ENCODE peak calls at places on chromosomes 1 and 21, in seven cellular contexts. B is breast epithelium, P is uterus, J is testis, F is HCT116, Q is heart left ventricle, C is GM12892. H is an unnamed sample.

GRCh38 chr1:54475357-54476230 is 69.4 kb upstream of the SSBP3 start:
- DNase-seq in B (no peak), Q (no peak), C (no peak), P (peak), F (no peak), J (peak), H (no peak)

GRCh38 chr1:19606817-19607706 is 37.0 kb upstream of the NBL1 start:
- DNase-seq in Q (no peak), C (no peak), B (no peak), F (no peak), J (no peak), P (no peak), H (no peak)

GRCh38 chr1:220380885-220381284 is 108.6 kb upstream of the RAB3GAP2 start:
- DNase-seq in Q (no peak), J (peak), C (no peak), F (no peak), P (no peak), B (no peak), H (no peak)

GRCh38 chr1:240178366-240178765 is 86.7 kb downstream of the FMN2 start:
- DNase-seq in F (no peak), P (no peak), J (no peak), C (no peak), Q (no peak), B (no peak), H (no peak)

GRCh38 chr1:231724876-231725647 is 98.5 kb downstream of the DISC1 start:
- DNase-seq in P (no peak), J (peak), F (peak), Q (no peak), C (peak), B (no peak), H (peak)

GRCh38 chr1:79193211-79194079 is 186.9 kb upstream of the ADGRL4 start:
- DNase-seq in J (no peak), Q (no peak), C (no peak), F (peak), P (peak), B (no peak), H (no peak)

GRCh38 chr1:27831568-27832410 is 1.2 kb downstream of the PPP1R8 start:
- DNase-seq in F (peak), B (no peak), C (no peak), P (no peak), J (no peak), Q (no peak), H (no peak)

GRCh38 chr1:34262921-34263320 is 86.2 kb downstream of the C1orf94 start:
- DNase-seq in B (no peak), F (no peak), Q (no peak), P (no peak), J (no peak), C (no peak), H (no peak)

GRCh38 chr1:202045699-202046098 is 35.3 kb downstream of the ELF3 start:
- DNase-seq in F (no peak), Q (no peak), C (no peak), P (no peak), J (no peak), B (no peak), H (no peak)

GRCh38 chr21:44854391-44854663 is 19.2 kb downstream of the PTTG1IP start:
- DNase-seq in Q (no peak), B (no peak), F (no peak), P (no peak), C (no peak), J (no peak), H (peak)

GRCh38 chr21:27812279-27812678 is 845.4 kb upstream of the ADAMTS5 start:
- DNase-seq in P (no peak), B (no peak), Q (no peak), J (no peak), C (no peak), F (no peak), H (no peak)

GRCh38 chr1:245856944-245857531 is 650.0 kb downstream of the SMYD3 start:
- DNase-seq in B (no peak), F (no peak), Q (no peak), P (no peak), C (no peak), J (no peak), H (no peak)

GRCh38 chr1:59015708-59016107 is 231.9 kb upstream of the JUN start:
- DNase-seq in C (no peak), P (peak), B (no peak), Q (no peak), F (no peak), J (no peak), H (no peak)

GRCh38 chr1:27392778-27393635 is 585 bp downstream of the GPR3 start:
- DNase-seq in B (no peak), P (no peak), F (no peak), Q (no peak), J (no peak), C (no peak), H (peak)

GRCh38 chr21:16193758-16194606 is 464.2 kb downstream of the USP25 start:
- DNase-seq in F (no peak), J (peak), P (peak), Q (peak), B (peak), C (no peak), H (peak)

GRCh38 chr1:150763018-150763417 is 2.6 kb downstream of the CTSS start:
- DNase-seq in J (no peak), F (no peak), C (no peak), Q (no peak), P (no peak), B (no peak), H (no peak)

GRCh38 chr1:41900611-41901444 is 17.9 kb downstream of the HIVEP3 start:
- DNase-seq in F (no peak), C (no peak), P (no peak), B (no peak), Q (no peak), J (no peak), H (no peak)

GRCh38 chr1:202283991-202284390 is 57.7 kb downstream of the UBE2T start:
- DNase-seq in C (no peak), P (no peak), Q (no peak), B (peak), F (no peak), J (no peak), H (no peak)

GRCh38 chr1:28190996-28191645 is 14.6 kb upstream of the PTAFR start:
- DNase-seq in F (no peak), J (no peak), C (no peak), P (no peak), B (no peak), Q (no peak), H (no peak)

GRCh38 chr1:27727126-27727525 is 1.4 kb downstream of the FAM76A start:
- DNase-seq in J (no peak), C (no peak), B (no peak), Q (no peak), P (no peak), F (no peak), H (no peak)

GRCh38 chr1:204190212-204191211 is 5.8 kb downstream of the KISS1 start:
- DNase-seq in P (peak), J (no peak), Q (no peak), B (no peak), F (no peak), C (no peak), H (no peak)

GRCh38 chr1:160209656-160210046 is 4.5 kb downstream of the PEA15 start:
- DNase-seq in Q (peak), C (no peak), J (peak), P (no peak), B (no peak), F (no peak), H (no peak)

GRCh38 chr1:76868916-76869315 is 1.6 kb downstream of the ST6GALNAC5 start:
- DNase-seq in Q (no peak), P (no peak), C (no peak), B (no peak), F (no peak), J (peak), H (no peak)

GRCh38 chr1:145872421-145872891 is 13.2 kb downstream of the ANKRD35 start:
- DNase-seq in C (no peak), B (peak), F (no peak), J (peak), P (peak), Q (peak), H (no peak)

GRCh38 chr1:21261551-21262281 is 28.5 kb downstream of the ECE1 start:
- DNase-seq in J (peak), F (peak), C (no peak), B (peak), P (peak), Q (peak), H (peak)

GRCh38 chr1:244231193-244231571 is 180.1 kb downstream of the ZBTB18 start:
- DNase-seq in B (no peak), F (no peak), C (no peak), J (no peak), Q (no peak), P (no peak), H (no peak)

GRCh38 chr1:234899041-234899787 is 229.4 kb downstream of the TOMM20 start:
- DNase-seq in J (no peak), F (no peak), P (no peak), Q (peak), B (no peak), C (no peak), H (peak)

GRCh38 chr1:230303069-230303468 is 123.1 kb downstream of the PGBD5 start:
- DNase-seq in J (no peak), B (no peak), P (no peak), Q (no peak), C (no peak), F (no peak), H (peak)

DNA sequence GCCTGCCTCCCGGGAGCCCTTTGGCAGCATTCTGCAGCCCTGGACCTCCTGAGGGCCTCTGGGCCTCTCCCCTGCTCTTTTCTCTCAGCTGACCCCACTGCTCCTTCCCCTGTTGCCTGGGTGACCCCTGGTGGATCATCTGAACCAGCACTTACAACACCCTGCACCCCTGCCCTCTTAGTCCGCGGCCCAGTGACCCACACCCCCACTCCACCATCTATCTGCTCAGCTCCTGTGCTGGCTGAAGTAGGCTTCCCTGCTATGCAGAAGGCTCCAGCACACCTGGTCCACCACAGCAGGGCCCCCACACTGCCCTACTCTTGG is 74.0 kb downstream of the DMRTA2 start:
- DNase-seq in Q (no peak), B (no peak), P (no peak), F (no peak), J (no peak), C (no peak), H (no peak)
- TF ChIP-seq POLR2A in Q (no peak), B (no peak), P (no peak), F (no peak), J (no peak), C (no peak), H (no peak)

GRCh38 chr1:44775078-44775929 is at the start of gene RPS8:
- DNase-seq in C (peak), B (peak), P (peak), J (peak), F (peak), Q (peak), H (peak)

GRCh38 chr1:44775930-44776748 is 799 bp downstream of the RPS8 start:
- DNase-seq in Q (no peak), P (peak), F (no peak), J (peak), C (peak), B (no peak), H (peak)

GRCh38 chr1:44777969-44778635 is 2.8 kb downstream of the RPS8 start:
- DNase-seq in C (no peak), P (no peak), B (no peak), J (no peak), Q (no peak), F (no peak), H (no peak)

GRCh38 chr1:44777547-44777946 is 2.2 kb downstream of the RPS8 start:
- DNase-seq in B (no peak), Q (no peak), J (no peak), C (no peak), P (no peak), F (no peak), H (no peak)

GRCh38 chr1:44776749-44777068 is 1.4 kb downstream of the RPS8 start:
- DNase-seq in Q (no peak), C (no peak), J (no peak), B (no peak), P (no peak), F (no peak), H (peak)
- TF ChIP-seq POLR2A in Q (no peak), C (no peak), J (no peak), B (no peak), P (no peak), F (no peak), H (no peak)

GRCh38 chr1:154325583-154326545 is 539 bp downstream of the ATP8B2 start:
- DNase-seq in C (no peak), B (no peak), F (peak), Q (peak), J (peak), P (peak), H (peak)
- TF ChIP-seq POLR2A in C (no peak), B (no peak), F (peak), Q (no peak), J (no peak), P (peak), H (peak)

DNA sequence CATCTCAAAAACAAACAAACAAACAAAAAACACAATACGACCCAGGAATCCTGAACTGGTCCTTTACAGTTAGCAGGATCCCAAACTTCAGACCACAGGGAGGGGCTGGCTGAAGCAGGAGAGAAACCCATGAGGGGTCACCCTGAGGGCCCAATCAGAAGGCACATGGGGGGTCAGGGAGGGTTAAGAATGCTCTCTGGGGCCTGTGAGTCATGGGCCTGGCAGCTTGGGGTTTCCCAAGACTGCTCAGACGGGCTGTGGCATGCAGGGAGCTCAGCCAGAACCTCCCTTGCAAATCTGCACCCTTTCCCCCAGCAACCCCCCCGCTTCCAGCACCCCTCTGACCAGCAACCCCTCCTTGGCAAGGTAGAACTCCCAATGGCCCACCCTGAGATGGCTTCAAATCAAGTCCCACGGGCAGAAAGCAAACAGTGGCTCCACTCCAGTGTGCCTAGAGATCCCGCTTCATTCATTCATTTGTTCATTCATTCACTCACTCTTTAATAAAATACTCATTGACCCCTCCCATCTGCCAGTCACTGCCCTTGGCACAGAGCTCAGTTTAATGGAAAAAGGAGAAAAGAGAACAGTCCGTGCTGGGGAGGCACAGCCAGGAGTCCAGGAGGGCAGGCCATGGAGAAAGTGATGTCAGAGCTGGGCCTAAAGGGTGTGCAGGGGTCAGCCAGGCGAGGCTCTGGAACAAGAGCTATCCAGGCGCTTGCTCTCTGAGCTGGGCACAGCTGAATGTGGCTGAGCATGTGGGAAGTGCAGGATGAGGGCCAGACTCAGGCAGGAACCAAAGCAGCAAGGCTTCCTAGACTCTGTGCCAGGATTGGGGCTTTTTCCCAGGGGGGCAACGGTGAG is 8.2 kb downstream of the UQCRHL start:
- DNase-seq in P (peak), J (peak), Q (no peak), C (no peak), B (peak), F (peak), H (no peak)
- TF ChIP-seq POLR2A in P (no peak), J (no peak), Q (no peak), C (no peak), B (no peak), F (no peak), H (no peak)

GRCh38 chr1:13700521-13701273 is 709 bp downstream of the PRDM2 start:
- DNase-seq in C (peak), B (no peak), J (peak), F (no peak), P (peak), Q (peak), H (peak)

GRCh38 chr1:13703128-13703513 is 3.1 kb downstream of the PRDM2 start:
- DNase-seq in C (no peak), Q (no peak), P (no peak), J (no peak), B (no peak), F (no peak), H (no peak)

GRCh38 chr1:13701274-13701650 is 1.3 kb downstream of the PRDM2 start:
- DNase-seq in C (no peak), F (no peak), Q (no peak), P (no peak), B (no peak), J (no peak), H (no peak)

GRCh38 chr1:13703558-13704485 is 3.8 kb downstream of the PRDM2 start:
- DNase-seq in J (no peak), B (no peak), C (no peak), F (no peak), P (no peak), Q (no peak), H (no peak)

GRCh38 chr1:13702425-13703127 is 2.6 kb downstream of the PRDM2 start:
- DNase-seq in P (no peak), Q (no peak), C (peak), J (no peak), F (no peak), B (no peak), H (no peak)
- TF ChIP-seq POLR2A in P (no peak), Q (no peak), C (peak), J (no peak), F (no peak), B (no peak), H (no peak)

GRCh38 chr1:981955-982558 is at the start of gene PERM1:
- DNase-seq in P (no peak), J (no peak), C (no peak), B (no peak), Q (peak), F (no peak), H (no peak)
- TF ChIP-seq POLR2A in P (no peak), J (no peak), C (no peak), B (no peak), Q (no peak), F (no peak), H (no peak)

GRCh38 chr1:228210076-228210651 is 2.3 kb downstream of the OBSCN start:
- DNase-seq in Q (no peak), F (peak), P (no peak), J (no peak), B (peak), C (no peak), H (no peak)
- TF ChIP-seq POLR2A in Q (no peak), F (no peak), P (no peak), J (no peak), B (no peak), C (no peak), H (no peak)

GRCh38 chr1:212791676-212792395 is at the start of the genes NSL1 and TATDN3:
- DNase-seq in B (peak), J (peak), C (peak), F (peak), Q (peak), P (peak), H (peak)
- TF ChIP-seq POLR2A in B (peak), J (no peak), C (peak), F (peak), Q (no peak), P (peak), H (peak)

GRCh38 chr1:1857096-1857703 is 33.7 kb downstream of the GNB1 start:
- DNase-seq in P (peak), B (no peak), C (no peak), J (no peak), F (no peak), Q (no peak), H (no peak)
- TF ChIP-seq POLR2A in P (no peak), B (no peak), C (no peak), J (no peak), F (no peak), Q (no peak), H (no peak)